ENCODE peak calls at places on chromosomes 13 and 19, in six cellular contexts. One of them, this sample, is unnamed.

GRCh38 chr19:1223018-1223855 is 14.6 kb downstream of the CBARP start:
- DNase-seq in HCT116: no peak
- DNase-seq in endothelial cell of umbilical vein: no peak
- DNase-seq in Peyer's patch: no peak
- DNase-seq in stomach: no peak
- DNase-seq in GM12891: peak; percentile 88
- DNase-seq in this sample: no peak

GRCh38 chr13:67228909-67229308 is 1.2 kb downstream of the PCDH9 start:
- DNase-seq in GM12891: no peak
- DNase-seq in stomach: no peak
- DNase-seq in endothelial cell of umbilical vein: peak; percentile 33
- DNase-seq in HCT116: no peak
- DNase-seq in Peyer's patch: no peak
- DNase-seq in this sample: no peak

GRCh38 chr13:31093145-31093885 is 68.4 kb downstream of the HSPH1 start:
- DNase-seq in HCT116: no peak
- DNase-seq in Peyer's patch: no peak
- DNase-seq in GM12891: no peak
- DNase-seq in endothelial cell of umbilical vein: no peak
- DNase-seq in stomach: no peak
- DNase-seq in this sample: no peak

GRCh38 chr13:102913924-102914628 is 68.2 kb downstream of the ERCC5 start:
- DNase-seq in Peyer's patch: no peak
- DNase-seq in endothelial cell of umbilical vein: peak; percentile 73
- DNase-seq in HCT116: no peak
- DNase-seq in stomach: peak; percentile 53
- DNase-seq in GM12891: no peak
- DNase-seq in this sample: no peak

GRCh38 chr13:65932587-65933239 is 1297.4 kb downstream of the PCDH9 start:
- DNase-seq in HCT116: no peak
- DNase-seq in stomach: no peak
- DNase-seq in GM12891: no peak
- DNase-seq in endothelial cell of umbilical vein: no peak
- DNase-seq in Peyer's patch: no peak
- DNase-seq in this sample: no peak

GRCh38 chr19:41264581-41265375 is 606 bp downstream of the HNRNPUL1 start:
- DNase-seq in HCT116: no peak
- DNase-seq in Peyer's patch: no peak
- DNase-seq in stomach: peak; percentile 43
- DNase-seq in GM12891: peak; percentile 48
- DNase-seq in endothelial cell of umbilical vein: peak; percentile 30
- DNase-seq in this sample: peak; percentile 38

GRCh38 chr13:65787087-65787486 is 1443.0 kb downstream of the PCDH9 start:
- DNase-seq in endothelial cell of umbilical vein: no peak
- DNase-seq in Peyer's patch: no peak
- DNase-seq in HCT116: no peak
- DNase-seq in GM12891: no peak
- DNase-seq in stomach: no peak
- DNase-seq in this sample: no peak

GRCh38 chr13:30877335-30877734 is 28.7 kb upstream of the MEDAG start:
- DNase-seq in endothelial cell of umbilical vein: peak; percentile 81
- DNase-seq in stomach: no peak
- DNase-seq in HCT116: no peak
- DNase-seq in Peyer's patch: no peak
- DNase-seq in GM12891: no peak
- DNase-seq in this sample: no peak

GRCh38 chr19:45687599-45687998 is 4.2 kb downstream of the SNRPD2 start:
- DNase-seq in GM12891: no peak
- DNase-seq in Peyer's patch: no peak
- DNase-seq in stomach: no peak
- DNase-seq in HCT116: no peak
- DNase-seq in endothelial cell of umbilical vein: no peak
- DNase-seq in this sample: no peak

GRCh38 chr19:45693168-45693788 is 812 bp downstream of the QPCTL start:
- DNase-seq in stomach: peak; percentile 86
- DNase-seq in GM12891: no peak
- DNase-seq in HCT116: no peak
- DNase-seq in Peyer's patch: peak; percentile 86
- DNase-seq in endothelial cell of umbilical vein: peak; percentile 65
- DNase-seq in this sample: no peak

GRCh38 chr19:45691516-45692186 is at the start of gene SNRPD2:
- DNase-seq in Peyer's patch: peak; percentile 95
- DNase-seq in GM12891: peak; percentile 81
- DNase-seq in HCT116: peak; percentile 86
- DNase-seq in endothelial cell of umbilical vein: peak; percentile 96
- DNase-seq in stomach: peak; percentile 94
- DNase-seq in this sample: peak; percentile 56

DNA sequence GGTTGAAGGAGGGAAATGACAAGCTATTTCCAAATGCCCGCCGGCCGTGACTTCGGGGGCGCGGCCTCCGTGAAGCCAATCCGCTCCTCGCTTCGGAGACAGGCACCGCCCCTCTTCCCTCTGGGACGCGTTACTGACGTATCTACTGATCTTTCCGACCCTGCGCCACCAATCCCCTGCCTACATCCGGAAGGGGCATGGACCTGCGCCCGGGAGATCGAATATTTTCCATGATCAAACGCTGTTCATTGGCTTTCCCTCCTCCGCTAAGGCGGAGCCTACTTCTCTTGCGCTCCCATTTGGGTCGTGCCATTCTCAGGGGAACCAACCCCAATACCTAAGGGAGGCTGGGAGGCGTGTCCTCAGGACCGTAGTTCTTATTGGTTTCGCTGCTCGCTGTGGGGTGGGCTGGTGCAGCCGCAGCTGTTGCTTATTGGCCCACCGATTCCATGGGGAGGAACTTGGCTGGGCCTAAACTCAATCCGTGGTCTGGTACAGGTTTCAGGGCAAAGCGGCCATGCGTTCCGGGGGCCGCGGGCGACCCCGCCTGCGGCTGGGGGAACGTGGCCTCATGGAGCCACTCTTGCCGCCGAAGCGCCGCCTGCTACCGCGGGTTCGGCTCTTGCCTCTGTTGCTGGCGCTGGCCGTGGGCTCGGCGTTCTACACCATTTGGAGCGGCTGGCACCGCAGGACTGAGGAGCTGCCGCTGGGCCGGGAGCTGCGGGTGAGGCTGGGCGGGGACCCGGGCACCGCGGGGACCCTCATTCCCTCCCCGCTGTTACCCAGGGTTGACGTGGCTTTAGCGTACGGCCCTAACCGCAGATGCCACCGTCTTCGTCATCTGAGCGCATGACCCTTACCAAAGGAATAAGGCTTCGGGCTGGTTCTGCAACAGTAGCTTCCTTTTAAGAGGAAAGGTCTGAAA is at the start of gene QPCTL:
- DNase-seq in Peyer's patch: peak; percentile 97
- DNase-seq in HCT116: peak; percentile 99
- DNase-seq in GM12891: peak; percentile 91
- DNase-seq in stomach: peak; percentile 98
- DNase-seq in endothelial cell of umbilical vein: peak; percentile 100
- DNase-seq in this sample: peak; percentile 86
- TF ChIP-seq POLR2A in Peyer's patch: peak; percentile 27
- TF ChIP-seq POLR2A in HCT116: peak; percentile 61
- TF ChIP-seq POLR2A in GM12891: peak; percentile 85
- TF ChIP-seq POLR2A in stomach: no peak
- TF ChIP-seq POLR2A in endothelial cell of umbilical vein: peak; percentile 76
- TF ChIP-seq POLR2A in this sample: peak; percentile 57

GRCh38 chr19:13905634-13906524 is at the start of the genes BRME1 and CC2D1A:
- DNase-seq in HCT116: peak; percentile 76
- DNase-seq in Peyer's patch: peak; percentile 97
- DNase-seq in stomach: peak; percentile 96
- DNase-seq in GM12891: peak; percentile 100
- DNase-seq in endothelial cell of umbilical vein: peak; percentile 85
- DNase-seq in this sample: peak; percentile 98
- TF ChIP-seq POLR2A in HCT116: no peak
- TF ChIP-seq POLR2A in Peyer's patch: peak; percentile 80
- TF ChIP-seq POLR2A in stomach: no peak
- TF ChIP-seq POLR2A in GM12891: peak; percentile 51
- TF ChIP-seq POLR2A in endothelial cell of umbilical vein: no peak
- TF ChIP-seq POLR2A in this sample: peak; percentile 62

GRCh38 chr19:57075801-57076492 is 43.8 kb upstream of the USP29 start:
- DNase-seq in HCT116: no peak
- DNase-seq in GM12891: no peak
- DNase-seq in endothelial cell of umbilical vein: no peak
- DNase-seq in Peyer's patch: no peak
- DNase-seq in stomach: no peak
- DNase-seq in this sample: no peak
- TF ChIP-seq POLR2A in HCT116: no peak
- TF ChIP-seq POLR2A in GM12891: no peak
- TF ChIP-seq POLR2A in endothelial cell of umbilical vein: no peak
- TF ChIP-seq POLR2A in Peyer's patch: no peak
- TF ChIP-seq POLR2A in stomach: no peak
- TF ChIP-seq POLR2A in this sample: no peak

DNA sequence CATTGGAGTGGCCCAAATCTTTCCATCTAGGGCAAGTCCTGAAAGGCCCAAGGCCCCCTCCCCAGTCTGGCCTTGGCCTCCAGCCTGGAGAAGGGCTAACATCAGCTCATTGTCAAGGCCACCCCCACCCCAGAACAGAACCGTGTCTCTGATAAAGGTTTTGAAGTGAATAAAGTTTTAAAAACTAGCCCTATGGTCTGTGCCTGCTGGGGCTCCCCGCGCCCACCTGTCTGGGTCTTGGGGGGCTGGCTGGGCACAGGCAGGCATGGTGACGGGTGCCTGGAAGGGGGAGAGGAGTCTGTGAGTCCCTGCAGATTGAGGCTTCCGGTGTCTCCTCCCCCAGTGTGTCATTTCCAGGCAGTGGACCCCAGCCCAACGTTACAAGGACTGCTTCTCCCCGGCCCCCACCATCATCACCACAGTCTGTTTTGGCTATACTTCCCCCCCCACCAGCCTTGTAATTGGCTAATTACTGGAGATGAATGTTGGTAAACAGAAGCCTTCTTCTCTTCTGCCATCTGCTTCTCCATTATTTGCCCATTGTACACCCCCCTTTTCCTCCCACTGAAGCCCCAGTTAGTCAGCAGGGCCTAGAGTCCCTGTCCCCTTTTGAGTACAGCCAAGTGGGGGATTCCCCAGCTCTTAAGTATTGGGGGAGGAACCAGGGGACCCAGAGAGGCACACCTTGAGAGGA is 3.4 kb downstream of the GADD45GIP1 start:
- DNase-seq in Peyer's patch: no peak
- DNase-seq in GM12891: no peak
- DNase-seq in HCT116: no peak
- DNase-seq in endothelial cell of umbilical vein: no peak
- DNase-seq in stomach: no peak
- DNase-seq in this sample: no peak
- TF ChIP-seq POLR2A in Peyer's patch: no peak
- TF ChIP-seq POLR2A in GM12891: peak; percentile 10
- TF ChIP-seq POLR2A in HCT116: no peak
- TF ChIP-seq POLR2A in endothelial cell of umbilical vein: no peak
- TF ChIP-seq POLR2A in stomach: no peak
- TF ChIP-seq POLR2A in this sample: no peak

GRCh38 chr19:50387868-50388245 is 3.7 kb downstream of the POLD1 start:
- DNase-seq in Peyer's patch: no peak
- DNase-seq in HCT116: no peak
- DNase-seq in endothelial cell of umbilical vein: no peak
- DNase-seq in GM12891: no peak
- DNase-seq in stomach: no peak
- DNase-seq in this sample: no peak
- TF ChIP-seq POLR2A in Peyer's patch: no peak
- TF ChIP-seq POLR2A in HCT116: no peak
- TF ChIP-seq POLR2A in endothelial cell of umbilical vein: no peak
- TF ChIP-seq POLR2A in GM12891: no peak
- TF ChIP-seq POLR2A in stomach: no peak
- TF ChIP-seq POLR2A in this sample: no peak

DNA sequence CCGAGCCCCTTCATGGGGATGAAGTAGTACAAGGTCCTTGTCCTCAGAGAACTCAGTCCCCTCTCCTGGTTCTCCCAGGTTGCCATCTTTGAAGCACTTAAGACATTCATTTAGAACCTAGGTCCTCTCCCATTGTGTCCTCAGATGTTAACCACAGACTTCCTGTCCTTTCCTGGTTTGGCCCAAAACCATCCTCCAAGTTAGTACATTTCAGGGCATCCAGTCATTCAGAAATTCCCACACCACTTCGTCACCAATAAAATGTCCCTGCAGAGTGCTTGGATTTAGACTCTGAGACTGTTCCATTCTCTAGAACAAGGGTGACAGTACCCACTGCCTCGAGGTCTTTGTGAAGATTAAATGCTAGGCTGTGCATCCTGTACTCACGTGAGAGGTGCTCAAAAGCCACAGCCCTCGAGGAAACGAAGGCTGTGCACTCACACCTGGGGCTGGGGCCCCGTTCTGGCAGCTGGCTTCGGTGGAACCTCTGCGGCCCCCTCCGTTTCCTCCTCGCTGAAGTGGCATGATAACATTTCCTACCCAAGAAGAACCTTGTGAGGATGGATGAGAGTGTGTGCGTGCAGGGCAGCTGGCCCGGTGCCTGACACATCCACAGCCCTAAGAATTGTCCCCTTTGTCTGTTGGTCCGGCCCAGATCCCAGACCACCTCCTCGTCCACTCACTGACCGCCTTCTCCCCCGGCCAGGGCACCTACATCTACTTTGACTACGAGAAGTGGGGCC is 4.7 kb downstream of the LENG1 start:
- DNase-seq in endothelial cell of umbilical vein: no peak
- DNase-seq in HCT116: no peak
- DNase-seq in Peyer's patch: no peak
- DNase-seq in stomach: no peak
- DNase-seq in GM12891: no peak
- DNase-seq in this sample: peak; percentile 54
- TF ChIP-seq POLR2A in endothelial cell of umbilical vein: no peak
- TF ChIP-seq POLR2A in HCT116: no peak
- TF ChIP-seq POLR2A in Peyer's patch: no peak
- TF ChIP-seq POLR2A in stomach: no peak
- TF ChIP-seq POLR2A in GM12891: peak; percentile 21
- TF ChIP-seq POLR2A in this sample: no peak

This sample was measured in H54.